ENCODE peak calls at places on chromosome 1, in nine cellular contexts. F, G, L, H, I, T, S, R and V are unnamed samples.

GRCh38 chr1:37954316-37954971 is 7.6 kb upstream of the INPP5B start:
- DNase-seq in F (no peak), G (no peak), L (no peak), H (no peak), I (no peak), T (peak; percentile 9), S (no peak), R (no peak), V (no peak)

GRCh38 chr1:6235302-6235680 is 473 bp downstream of the ICMT start:
- DNase-seq in F (no peak), G (no peak), L (no peak), H (no peak), I (no peak), T (no peak), S (no peak), R (no peak), V (no peak)

GRCh38 chr1:201696217-201696761 is 132.7 kb upstream of the IPO9 start:
- DNase-seq in F (peak; percentile 93), G (no peak), L (no peak), H (no peak), I (no peak), T (no peak), S (peak; percentile 96), R (no peak), V (peak; percentile 88)

GRCh38 chr1:119870917-119871486 is 25.3 kb downstream of the ADAM30 start:
- DNase-seq in F (peak; percentile 72), G (peak; percentile 70), L (peak; percentile 58), H (peak; percentile 91), I (peak; percentile 90), T (peak; percentile 64), S (peak; percentile 66), R (peak; percentile 78), V (peak; percentile 72)

GRCh38 chr1:210715072-210715471 is 386.4 kb downstream of the HHAT start:
- DNase-seq in F (no peak), G (no peak), L (no peak), H (no peak), I (no peak), T (no peak), S (peak; percentile 23), R (no peak), V (no peak)

GRCh38 chr1:6007318-6008083 is 15.3 kb upstream of the NPHP4 start:
- DNase-seq in F (no peak), G (peak; percentile 83), L (no peak), H (no peak), I (no peak), T (no peak), S (no peak), R (no peak), V (no peak)

GRCh38 chr1:198694542-198694941 is 55.7 kb downstream of the PTPRC start:
- DNase-seq in F (no peak), G (no peak), L (no peak), H (no peak), I (no peak), T (no peak), S (no peak), R (no peak), V (no peak)

GRCh38 chr1:182644863-182645262 is 39.5 kb downstream of the RGS8 start:
- DNase-seq in F (no peak), G (no peak), L (peak; percentile 25), H (no peak), I (no peak), T (no peak), S (no peak), R (no peak), V (no peak)

GRCh38 chr1:17561252-17561558 is 21.7 kb downstream of the ARHGEF10L start:
- DNase-seq in F (no peak), G (no peak), L (no peak), H (no peak), I (no peak), T (no peak), S (peak; percentile 30), R (no peak), V (no peak)

GRCh38 chr1:234978397-234979291 is 150.0 kb downstream of the TOMM20 start:
- DNase-seq in F (peak; percentile 54), G (no peak), L (peak; percentile 64), H (no peak), I (no peak), T (no peak), S (peak; percentile 83), R (no peak), V (no peak)

GRCh38 chr1:169106095-169106920 is at the start of gene ATP1B1:
- DNase-seq in F (peak; percentile 89), G (peak; percentile 97), L (peak; percentile 95), H (peak; percentile 93), I (peak; percentile 95), T (peak; percentile 94), S (peak; percentile 89), R (peak; percentile 96), V (peak; percentile 93)

GRCh38 chr1:186487163-186487562 is 26.2 kb upstream of the PDC start:
- DNase-seq in F (no peak), G (no peak), L (no peak), H (no peak), I (no peak), T (no peak), S (no peak), R (no peak), V (no peak)

GRCh38 chr1:116908821-116909510 is 750 bp upstream of the PTGFRN start:
- DNase-seq in F (no peak), G (peak; percentile 55), L (no peak), H (no peak), I (no peak), T (no peak), S (no peak), R (no peak), V (no peak)

GRCh38 chr1:220990417-220991337 is 111.4 kb downstream of the HLX start:
- DNase-seq in F (no peak), G (no peak), L (no peak), H (no peak), I (no peak), T (no peak), S (peak; percentile 84), R (no peak), V (peak; percentile 26)

GRCh38 chr1:212512731-212513559 is 80.2 kb downstream of the NENF start:
- DNase-seq in F (no peak), G (no peak), L (no peak), H (no peak), I (no peak), T (no peak), S (peak; percentile 100), R (no peak), V (no peak)

GRCh38 chr1:39885516-39885915 is 2.2 kb upstream of the TRIT1 start:
- DNase-seq in F (no peak), G (no peak), L (no peak), H (no peak), I (no peak), T (no peak), S (no peak), R (no peak), V (no peak)

GRCh38 chr1:219188331-219188803 is 14.7 kb downstream of the LYPLAL1 start:
- DNase-seq in F (no peak), G (no peak), L (no peak), H (no peak), I (no peak), T (no peak), S (peak; percentile 8), R (no peak), V (no peak)

GRCh38 chr1:165717918-165718515 is 19.7 kb upstream of the ALDH9A1 start:
- DNase-seq in F (no peak), G (peak; percentile 44), L (peak; percentile 57), H (peak; percentile 60), I (peak; percentile 15), T (peak; percentile 65), S (peak; percentile 58), R (peak; percentile 18), V (peak; percentile 60)

GRCh38 chr1:21869620-21870121 is 57.6 kb downstream of the LDLRAD2 start:
- DNase-seq in F (peak; percentile 82), G (no peak), L (no peak), H (no peak), I (no peak), T (peak; percentile 70), S (peak; percentile 80), R (no peak), V (peak; percentile 96)

GRCh38 chr1:168893359-168893791 is 164.4 kb upstream of the DPT start:
- DNase-seq in F (peak; percentile 60), G (no peak), L (no peak), H (no peak), I (no peak), T (no peak), S (no peak), R (no peak), V (peak; percentile 11)

GRCh38 chr1:163170975-163171676 is 31.6 kb downstream of the RGS5 start:
- DNase-seq in F (no peak), G (no peak), L (no peak), H (peak; percentile 52), I (no peak), T (no peak), S (peak; percentile 65), R (no peak), V (peak; percentile 28)

GRCh38 chr1:155934933-155935590 is 849 bp upstream of the KHDC4 start:
- DNase-seq in F (no peak), G (no peak), L (no peak), H (no peak), I (no peak), T (peak; percentile 36), S (peak; percentile 52), R (no peak), V (no peak)

GRCh38 chr1:71252900-71253299 is 172.1 kb upstream of the ZRANB2 start:
- DNase-seq in F (no peak), G (no peak), L (no peak), H (no peak), I (no peak), T (no peak), S (no peak), R (no peak), V (peak; percentile 1)

GRCh38 chr1:24191860-24192259 is 4.8 kb upstream of the IFNLR1 start:
- DNase-seq in F (no peak), G (no peak), L (peak; percentile 70), H (no peak), I (no peak), T (no peak), S (peak; percentile 64), R (no peak), V (peak; percentile 82)

GRCh38 chr1:26044971-26045711 is 777 bp downstream of the SLC30A2 start:
- DNase-seq in F (peak; percentile 29), G (peak; percentile 85), L (no peak), H (no peak), I (no peak), T (no peak), S (no peak), R (no peak), V (no peak)

GRCh38 chr1:33348676-33349080 is 27.8 kb upstream of the A3GALT2 start:
- DNase-seq in F (peak; percentile 41), G (no peak), L (no peak), H (no peak), I (no peak), T (peak; percentile 12), S (no peak), R (no peak), V (no peak)

GRCh38 chr1:184940226-184940625 is 34.1 kb downstream of the NIBAN1 start:
- DNase-seq in F (no peak), G (no peak), L (no peak), H (no peak), I (no peak), T (no peak), S (no peak), R (no peak), V (no peak)

GRCh38 chr1:110053557-110054428 is 16.7 kb downstream of the ALX3 start:
- DNase-seq in F (peak; percentile 77), G (peak; percentile 90), L (peak; percentile 80), H (peak; percentile 85), I (peak; percentile 73), T (peak; percentile 16), S (peak; percentile 27), R (peak; percentile 55), V (peak; percentile 55)

GRCh38 chr1:59017501-59018231 is 233.8 kb upstream of the JUN start:
- DNase-seq in F (no peak), G (no peak), L (no peak), H (no peak), I (no peak), T (no peak), S (no peak), R (no peak), V (no peak)

GRCh38 chr1:186155594-186155993 is 219.5 kb downstream of the TPR start:
- DNase-seq in F (no peak), G (peak; percentile 10), L (peak; percentile 19), H (peak; percentile 46), I (no peak), T (peak; percentile 58), S (peak; percentile 75), R (no peak), V (peak; percentile 57)

GRCh38 chr1:228765543-228765942 is 30.3 kb downstream of the RHOU start:
- DNase-seq in F (no peak), G (no peak), L (no peak), H (no peak), I (no peak), T (no peak), S (no peak), R (no peak), V (no peak)